ENCODE peak calls at places on chromosomes 4 and X, in seven cellular contexts. J is cardiac fibroblast, T is brain microvascular endothelial cell, E is adrenal gland, S is pancreas, I is MCF 10A, M is astrocyte of the spinal cord. D is an unnamed sample.

GRCh38 chr4:16916719-16917337 is 18.4 kb upstream of the LDB2 start:
- DNase-seq in I (peak), E (peak), J (peak), T (peak), M (peak), S (no peak), D (no peak)

GRCh38 chrX:38970845-38971244 is 169.6 kb downstream of the MID1IP1 start:
- DNase-seq in T (no peak), S (no peak), I (no peak), E (no peak), J (no peak), M (no peak), D (no peak)

GRCh38 chr4:7739077-7739917 is 200.4 kb downstream of the AFAP1 start:
- DNase-seq in S (peak), I (no peak), J (no peak), M (no peak), T (no peak), E (no peak), D (no peak)

GRCh38 chrX:37722595-37722994 is 37.0 kb downstream of the XK start:
- DNase-seq in E (no peak), T (no peak), J (no peak), I (no peak), M (no peak), S (no peak), D (no peak)

GRCh38 chrX:151155234-151155633 is 21.1 kb upstream of the GPR50 start:
- DNase-seq in J (no peak), E (no peak), S (no peak), T (no peak), I (no peak), M (no peak), D (no peak)

GRCh38 chr4:53967971-53968370 is 96.4 kb downstream of the CHIC2 start:
- DNase-seq in S (no peak), I (no peak), E (no peak), M (no peak), J (peak), T (no peak), D (no peak)

GRCh38 chr4:3239998-3240920 is 8.7 kb upstream of the MSANTD1 start:
- DNase-seq in E (no peak), M (no peak), J (no peak), T (no peak), S (peak), I (no peak), D (no peak)

GRCh38 chrX:17242470-17242869 is 132.5 kb upstream of the NHS start:
- DNase-seq in T (peak), E (peak), I (peak), S (no peak), M (peak), J (peak), D (peak)

GRCh38 chr4:84673475-84674230 is 90.7 kb downstream of the CDS1 start:
- DNase-seq in J (peak), M (peak), S (no peak), I (peak), T (peak), E (no peak), D (peak)

GRCh38 chrX:103461156-103461555 is 58.1 kb downstream of the RAB40A start:
- DNase-seq in I (no peak), E (no peak), S (no peak), J (peak), M (no peak), T (no peak), D (no peak)

GRCh38 chrX:103467156-103467555 is 52.1 kb downstream of the RAB40A start:
- DNase-seq in E (no peak), J (peak), S (no peak), I (no peak), T (no peak), M (no peak), D (no peak)

GRCh38 chrX:103467870-103468269 is 51.4 kb downstream of the RAB40A start:
- DNase-seq in M (no peak), E (no peak), I (no peak), S (no peak), T (no peak), J (no peak), D (no peak)

GRCh38 chrX:103464071-103464773 is 55.1 kb downstream of the RAB40A start:
- DNase-seq in M (peak), T (peak), I (peak), S (no peak), E (peak), J (peak), D (peak)

GRCh38 chrX:103464774-103465117 is 54.5 kb downstream of the RAB40A start:
- DNase-seq in S (no peak), T (peak), J (peak), I (peak), E (peak), M (peak), D (peak)
- TF ChIP-seq CTCF in S (peak), T (peak), J (peak), I (peak), E (peak), M (peak), D (peak)

DNA sequence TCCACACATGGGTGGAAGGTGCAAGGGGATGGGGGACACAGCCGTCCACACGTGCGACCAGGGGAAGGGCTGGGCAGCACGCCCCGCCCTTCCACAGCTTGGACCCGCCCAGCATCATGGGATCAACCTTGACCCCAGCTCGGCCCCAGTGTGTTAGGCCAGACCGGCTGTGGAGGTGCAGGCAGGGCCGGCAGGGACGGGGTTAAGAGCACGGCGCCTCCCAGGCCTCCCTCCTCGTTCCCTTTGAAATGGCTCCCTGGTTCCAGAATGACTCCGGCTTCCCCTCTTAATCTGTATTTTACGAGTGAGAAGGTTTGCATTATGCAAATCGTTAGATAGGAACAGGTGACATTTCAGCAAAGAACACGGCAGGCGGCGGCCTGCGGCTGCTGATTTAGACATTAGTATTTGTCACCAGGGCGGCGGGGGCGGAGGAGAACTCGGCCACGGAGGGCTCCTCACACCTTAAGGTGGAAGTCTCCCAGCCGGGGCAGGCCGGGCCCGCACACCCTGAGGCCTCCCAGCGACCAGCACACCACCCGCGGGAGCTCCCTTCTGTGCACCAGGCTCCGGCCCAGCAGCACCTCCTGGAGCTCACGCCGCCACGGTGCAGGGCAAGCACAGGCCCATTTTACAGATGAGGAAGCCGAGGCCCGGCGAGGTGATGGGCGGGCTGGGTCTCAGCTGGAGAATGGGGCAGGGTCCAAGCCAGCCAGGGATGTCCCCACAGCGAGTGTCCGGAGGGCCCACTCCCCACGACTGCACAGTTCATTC is 116.1 kb downstream of the FAM53A start:
- DNase-seq in I (no peak), M (no peak), E (no peak), S (peak), T (no peak), J (no peak), D (no peak)
- TF ChIP-seq CTCF in I (no peak), M (no peak), E (no peak), S (no peak), T (no peak), J (no peak), D (no peak)

DNA sequence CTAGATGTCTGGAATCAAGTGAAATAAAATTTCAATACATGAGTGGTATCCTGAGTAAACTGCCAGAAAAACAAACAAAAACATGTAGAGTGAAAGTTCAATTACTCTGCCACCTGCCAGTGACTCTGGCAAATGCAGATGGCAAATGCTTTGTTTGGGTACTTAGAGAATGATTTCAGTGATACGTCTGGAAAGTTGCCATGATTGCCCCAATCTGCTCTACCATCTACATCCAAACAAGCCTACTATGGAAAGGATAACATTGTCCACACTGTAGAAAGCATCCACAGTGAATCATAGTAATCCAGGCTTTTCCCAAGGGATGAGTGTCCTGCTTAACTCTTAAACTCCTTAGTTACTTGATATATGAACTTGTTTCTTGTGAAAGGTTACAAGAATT is 3.4 kb downstream of the SPATA4 start:
- DNase-seq in E (no peak), I (peak), J (peak), S (no peak), T (no peak), M (peak), D (peak)
- TF ChIP-seq CTCF in E (no peak), I (no peak), J (no peak), S (no peak), T (no peak), M (no peak), D (no peak)

GRCh38 chrX:24498181-24498580 is 33.1 kb downstream of the PDK3 start:
- DNase-seq in J (peak), S (no peak), I (peak), E (no peak), M (peak), T (peak), D (no peak)

GRCh38 chrX:24493740-24494543 is 28.9 kb downstream of the PDK3 start:
- DNase-seq in T (no peak), I (peak), M (no peak), S (no peak), J (peak), E (no peak), D (no peak)

GRCh38 chrX:24494544-24495113 is 29.5 kb downstream of the PDK3 start:
- DNase-seq in T (peak), M (peak), I (peak), J (peak), S (no peak), E (no peak), D (peak)

GRCh38 chrX:24495700-24496099 is 30.6 kb downstream of the PDK3 start:
- DNase-seq in T (no peak), I (no peak), J (no peak), M (no peak), S (no peak), E (no peak), D (no peak)

DNA sequence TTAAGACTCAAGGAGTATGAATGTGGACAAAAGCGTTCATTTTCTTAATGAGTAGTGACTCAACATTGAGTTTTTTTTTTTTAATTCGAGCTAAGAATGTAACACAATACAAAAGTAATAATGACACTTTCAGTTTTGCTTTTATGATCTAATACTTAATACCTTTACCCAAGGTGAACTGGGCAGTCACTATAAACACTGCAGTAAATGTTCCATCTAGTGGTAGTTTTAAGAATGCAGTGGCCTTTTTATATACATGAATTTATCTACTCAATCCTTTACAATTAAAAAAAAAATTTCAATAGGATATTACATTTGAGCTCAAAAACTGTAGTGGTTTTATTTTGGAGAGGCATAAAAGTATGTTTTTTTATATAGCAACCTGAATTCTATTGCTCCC is 33.9 kb downstream of the PDK3 start:
- DNase-seq in I (peak), E (no peak), M (peak), T (no peak), S (no peak), J (peak), D (peak)
- TF ChIP-seq CTCF in I (peak), E (peak), M (peak), T (peak), S (peak), J (peak), D (peak)

DNA sequence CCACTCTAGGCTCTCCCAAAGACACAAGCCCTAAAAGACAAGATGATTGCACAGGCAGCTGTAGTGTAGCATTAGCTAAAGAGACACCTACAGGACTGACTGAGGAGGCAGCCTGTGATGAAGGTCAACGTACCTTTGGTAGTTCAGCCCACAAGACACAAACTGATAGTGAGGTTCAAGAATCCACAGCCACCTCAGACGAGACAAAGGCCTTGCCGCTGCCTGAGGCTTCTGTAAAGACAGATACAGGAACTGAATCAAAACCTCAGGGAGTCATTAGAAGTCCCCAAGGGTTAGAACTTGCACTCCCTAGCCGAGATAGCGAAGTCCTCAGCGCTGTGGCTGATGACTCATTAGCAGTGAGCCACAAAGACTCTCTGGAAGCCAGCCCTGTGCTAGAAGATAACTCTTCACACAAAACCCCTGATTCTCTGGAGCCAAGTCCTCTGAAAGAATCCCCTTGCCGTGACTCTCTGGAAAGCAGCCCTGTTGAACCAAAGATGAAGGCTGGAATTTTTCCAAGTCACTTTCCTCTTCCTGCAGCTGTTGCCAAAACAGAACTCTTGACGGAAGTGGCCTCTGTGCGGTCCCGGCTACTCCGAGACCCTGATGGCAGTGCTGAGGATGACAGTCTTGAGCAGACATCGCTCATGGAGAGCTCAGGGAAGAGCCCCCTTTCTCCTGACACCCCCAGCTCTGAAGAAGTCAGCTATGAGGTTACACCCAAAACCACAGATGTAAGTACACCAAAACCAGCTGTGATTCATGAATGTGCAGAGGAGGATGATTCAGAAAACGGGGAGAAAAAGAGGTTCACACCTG is 306.3 kb downstream of the ANK2 start:
- DNase-seq in M (peak), I (peak), T (peak), S (no peak), E (no peak), J (peak), D (peak)
- TF ChIP-seq CTCF in M (peak), I (no peak), T (peak), S (no peak), E (no peak), J (no peak), D (no peak)

GRCh38 chr4:122827899-122828601 is 1.4 kb downstream of the FGF2 start:
- DNase-seq in E (no peak), M (peak), I (peak), S (no peak), T (peak), J (peak), D (peak)
- TF ChIP-seq CTCF in E (peak), M (no peak), I (no peak), S (no peak), T (peak), J (peak), D (peak)

GRCh38 chr4:164933244-164933643 is 44.2 kb downstream of the TRIM61 start:
- DNase-seq in M (no peak), E (no peak), T (no peak), I (no peak), J (no peak), S (peak), D (no peak)
- TF ChIP-seq CTCF in M (no peak), E (no peak), T (no peak), I (no peak), J (no peak), S (no peak), D (no peak)

GRCh38 chr4:139581096-139581495 is 25.1 kb upstream of the SETD7 start:
- DNase-seq in S (no peak), T (no peak), E (no peak), M (no peak), I (no peak), J (no peak), D (no peak)

GRCh38 chr4:139584019-139584418 is 28.0 kb upstream of the SETD7 start:
- DNase-seq in M (no peak), T (no peak), I (no peak), J (no peak), E (no peak), S (no peak), D (peak)

GRCh38 chr4:139585468-139585867 is 29.4 kb upstream of the SETD7 start:
- DNase-seq in M (no peak), T (no peak), I (no peak), S (no peak), J (no peak), E (no peak), D (no peak)

GRCh38 chr4:139584784-139585183 is 28.8 kb upstream of the SETD7 start:
- DNase-seq in S (no peak), J (peak), I (peak), E (peak), M (no peak), T (peak), D (no peak)

DNA sequence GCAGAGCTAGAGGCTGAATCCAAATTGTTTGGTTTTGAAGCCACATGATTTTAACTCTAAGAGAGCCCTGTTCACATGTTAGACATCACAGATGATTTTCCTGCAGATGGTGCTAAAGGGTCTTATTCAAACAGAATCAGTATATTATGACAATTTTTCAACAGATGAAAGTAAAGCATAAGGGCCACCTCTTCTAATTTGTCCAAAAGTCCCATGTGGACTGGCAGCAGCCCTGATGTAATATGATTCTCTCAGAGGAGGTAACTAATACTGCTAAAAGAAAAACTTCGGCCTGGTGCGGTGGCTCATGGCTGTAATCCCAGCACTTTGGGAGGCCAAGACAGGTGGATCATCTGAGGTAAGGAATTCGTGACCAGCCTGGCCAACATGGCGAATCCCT is 26.0 kb upstream of the SETD7 start:
- DNase-seq in S (no peak), T (no peak), E (no peak), M (no peak), I (peak), J (peak), D (no peak)
- TF ChIP-seq CTCF in S (no peak), T (peak), E (no peak), M (no peak), I (no peak), J (peak), D (no peak)

D was measured in foreskin fibroblast.